ENCODE peak calls at places on chromosomes 2 and 18, in four cellular contexts. H is endothelial cell of umbilical vein, F is SK-N-SH, U is H1. O is an unnamed sample.

GRCh38 chr2:109275120-109276040 is 146.4 kb downstream of the SH3RF3 start:
- DNase-seq in H (peak; percentile 83), F (no peak), U (no peak), O (no peak)

GRCh38 chr2:161020437-161020836 is 139.8 kb upstream of the TANK start:
- DNase-seq in U (no peak), F (no peak), H (no peak), O (no peak)

GRCh38 chr2:195667974-195668373 is 10.9 kb downstream of the SLC39A10 start:
- DNase-seq in H (no peak), F (no peak), U (no peak), O (no peak)

GRCh38 chr2:132547089-132547687 is 122.8 kb downstream of the LYPD1 start:
- DNase-seq in F (peak; percentile 64), H (peak; percentile 56), U (peak; percentile 81), O (peak; percentile 87)

GRCh38 chr2:217520361-217521010 is 482.3 kb downstream of the TNS1 start:
- DNase-seq in H (no peak), U (no peak), F (no peak), O (no peak)

GRCh38 chr18:28167835-28168349 is 9.0 kb downstream of the CDH2 start:
- DNase-seq in H (no peak), F (no peak), U (no peak), O (no peak)

GRCh38 chr2:132692816-132693215 is 22.8 kb upstream of the LYPD1 start:
- DNase-seq in U (no peak), H (no peak), F (no peak), O (no peak)

GRCh38 chr2:97935719-97936161 is 60.0 kb downstream of the TMEM131 start:
- DNase-seq in F (peak; percentile 21), H (no peak), U (no peak), O (no peak)

GRCh38 chr18:9890957-9891356 is 5.2 kb downstream of the TXNDC2 start:
- DNase-seq in U (no peak), F (no peak), H (no peak), O (no peak)

GRCh38 chr18:50301074-50301473 is 13.6 kb upstream of the CXXC1 start:
- DNase-seq in H (no peak), F (no peak), U (no peak), O (no peak)

GRCh38 chr18:28794459-28795245 is 617.7 kb upstream of the CDH2 start:
- DNase-seq in H (peak; percentile 93), U (no peak), F (no peak), O (no peak)

GRCh38 chr18:61397222-61397621 is 64.0 kb downstream of the CDH20 start:
- DNase-seq in U (no peak), H (no peak), F (no peak), O (no peak)

GRCh38 chr2:15082105-15083058 is 449.9 kb downstream of the LRATD1 start:
- DNase-seq in H (no peak), U (no peak), F (no peak), O (no peak)

GRCh38 chr2:137823196-137823595 is 141.1 kb upstream of the HNMT start:
- DNase-seq in U (no peak), H (no peak), F (no peak), O (no peak)

DNA sequence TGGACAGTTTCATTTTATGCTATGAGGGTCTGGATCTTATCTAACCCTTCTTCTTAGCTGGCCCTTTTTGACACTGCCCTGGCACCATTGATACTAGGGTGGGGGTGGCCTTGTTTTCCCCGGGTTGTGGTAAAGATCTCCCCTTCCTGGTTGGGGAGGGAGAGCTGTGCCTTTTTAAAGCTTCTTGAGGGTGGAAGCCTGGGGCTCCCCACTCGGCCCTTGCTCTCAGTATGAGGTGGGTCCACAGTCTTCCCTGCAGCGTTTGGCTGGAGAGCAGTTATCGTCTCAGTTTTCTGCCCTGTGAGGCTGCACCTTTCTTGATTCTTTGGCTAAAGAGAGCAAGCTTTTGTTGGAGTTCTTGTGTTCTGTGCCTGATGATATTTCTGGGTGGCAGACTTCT is 66.2 kb downstream of the ASB1 start:
- DNase-seq in H (no peak), F (no peak), U (no peak), O (no peak)
- H3K9ac ChIP-seq in H (no peak overlapping the region), F (no peak overlapping the region), U (no peak overlapping the region), O (no peak overlapping the region)

GRCh38 chr18:79526468-79527460 is 131.0 kb downstream of the NFATC1 start:
- DNase-seq in F (no peak), U (no peak), H (peak; percentile 18), O (no peak)
- TF ChIP-seq POLR2AphosphoS5 in F (no peak), U (no peak), H (no peak), O (no peak)

GRCh38 chr2:199458017-199458805 is 472 bp upstream of the SATB2 start:
- DNase-seq in H (peak; percentile 15), U (peak; percentile 76), F (no peak), O (no peak)

GRCh38 chr2:199458806-199459285 is 1.1 kb upstream of the SATB2 start:
- DNase-seq in F (peak; percentile 66), U (peak; percentile 82), H (peak; percentile 56), O (no peak)

GRCh38 chr2:199460808-199461454 is 3.2 kb upstream of the SATB2 start:
- DNase-seq in U (no peak), H (peak; percentile 16), F (no peak), O (no peak)

GRCh38 chr2:199460101-199460671 is 2.4 kb upstream of the SATB2 start:
- DNase-seq in H (peak; percentile 36), U (no peak), F (no peak), O (no peak)

GRCh38 chr2:199459286-199460100 is 1.8 kb upstream of the SATB2 start:
- DNase-seq in F (peak; percentile 83), U (peak; percentile 92), H (peak; percentile 93), O (peak; percentile 73)
- H3K9ac ChIP-seq in F (peak overlapping the region; percentile 43), U (peak overlapping the region; percentile 43), H (peak overlapping the region; percentile 1), O (peak overlapping the region; percentile 71)

DNA sequence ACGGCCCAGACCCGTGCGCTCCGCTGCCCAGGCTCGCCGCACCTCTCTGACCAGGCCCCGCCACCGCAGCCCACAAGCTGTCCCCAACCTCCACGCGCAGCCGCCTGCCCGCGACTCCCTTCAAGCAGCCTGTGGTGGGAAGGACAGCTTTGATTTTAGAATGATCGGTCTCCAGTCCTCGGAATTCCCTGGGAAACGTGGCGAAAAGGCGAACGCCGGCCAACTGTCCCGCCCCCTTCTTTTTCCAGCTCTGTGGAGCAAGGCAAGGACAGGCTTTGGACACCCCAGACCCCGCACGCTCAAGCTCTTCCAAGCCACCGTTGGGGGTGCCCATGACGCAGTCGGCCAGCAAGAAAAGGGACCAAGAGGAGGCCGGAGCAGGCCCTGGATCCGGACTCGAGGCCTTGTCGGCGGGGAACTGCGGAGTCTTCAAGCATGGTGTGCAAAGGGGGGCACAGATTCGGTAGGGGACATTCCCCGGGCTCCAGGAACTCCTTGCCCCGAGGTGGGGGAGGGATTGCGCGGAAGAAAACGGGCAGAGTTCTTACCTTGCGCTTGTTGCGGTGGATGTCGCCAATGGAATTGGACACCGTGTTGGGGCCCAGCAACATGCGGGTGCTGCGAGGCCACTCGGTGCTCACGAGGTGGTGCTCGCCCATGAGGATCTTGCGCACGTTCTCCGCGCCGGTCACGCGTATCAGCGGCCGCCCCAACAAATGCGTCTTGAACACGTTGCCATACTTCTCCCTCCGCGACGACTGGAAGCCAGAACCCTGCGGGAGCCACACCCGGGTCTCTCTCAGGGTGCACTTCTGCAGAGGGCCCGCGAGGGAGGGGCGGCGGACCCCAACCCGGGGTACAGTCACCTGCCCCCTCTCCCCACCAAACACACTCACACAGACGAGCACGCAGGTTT is 4.0 kb downstream of the CYP26B1 start:
- DNase-seq in F (peak; percentile 57), H (peak; percentile 11), U (peak; percentile 76), O (no peak)
- TF ChIP-seq POLR2AphosphoS5 in F (no peak), H (no peak), U (no peak), O (no peak)

GRCh38 chr2:128092656-128093055 is 1.7 kb downstream of the UGGT1 start:
- DNase-seq in F (no peak), U (no peak), H (no peak), O (no peak)
- H3K9ac ChIP-seq in F (no peak overlapping the region), U (no peak overlapping the region), H (no peak overlapping the region), O (peak overlapping the region; percentile 3)

DNA sequence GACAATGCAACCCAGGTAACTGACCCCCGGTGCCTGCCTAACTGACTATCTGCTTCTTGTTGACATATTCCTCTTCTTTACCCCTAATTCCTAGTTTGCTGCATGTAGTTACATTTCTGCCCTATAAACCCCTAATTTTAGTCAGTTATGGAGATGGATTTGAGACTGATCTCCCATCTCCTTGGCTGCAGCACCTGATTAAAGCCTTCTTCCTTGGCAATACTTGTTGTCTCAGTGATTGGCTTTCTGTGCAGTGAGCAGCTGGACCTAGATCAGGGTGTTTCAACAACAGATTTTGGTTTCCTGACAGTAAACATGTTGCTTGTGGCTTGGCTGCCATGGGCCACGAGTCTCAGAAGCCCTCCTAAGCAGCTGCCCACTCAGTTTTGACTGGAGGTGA is 105.4 kb downstream of the SP100 start:
- DNase-seq in F (no peak), H (no peak), U (no peak), O (no peak)
- TF ChIP-seq POLR2AphosphoS5 in F (no peak), H (no peak), U (no peak), O (no peak)

O was measured in SK-N-MC.